ENCODE peak calls at places on chromosome 1, in eight cellular contexts. Q is GM12865; E is CD8-positive, alpha-beta T cell; F is choroid plexus epithelial cell; G is progenitor cell of endocrine pancreas; U is uterus; V is nephron progenitor cell; T is A673. I is an unnamed sample.
A peak's percentile ranks its signal among the peaks of the same experiment; 100 is the strongest.

GRCh38 chr1:213284626-213285025 is 233.6 kb downstream of the RPS6KC1 start:
- DNase-seq in Q (no peak), E (no peak), F (peak; percentile 78), G (no peak), U (no peak), V (no peak), T (no peak), I (no peak)

GRCh38 chr1:185804206-185804605 is 70.0 kb downstream of the HMCN1 start:
- DNase-seq in Q (no peak), E (no peak), F (no peak), G (no peak), U (no peak), V (no peak), T (peak; percentile 47), I (no peak)

GRCh38 chr1:150577557-150578277 is 1.7 kb downstream of the MCL1 start:
- DNase-seq in Q (peak; percentile 44), E (peak; percentile 51), F (peak; percentile 71), G (no peak), U (no peak), V (no peak), T (peak; percentile 46), I (no peak)

GRCh38 chr1:9152535-9152934 is 23.6 kb upstream of the GPR157 start:
- DNase-seq in Q (no peak), E (no peak), F (no peak), G (no peak), U (no peak), V (no peak), T (no peak), I (no peak)

GRCh38 chr1:39979654-39980053 is 24.7 kb downstream of the MFSD2A start:
- DNase-seq in Q (no peak), E (no peak), F (no peak), G (no peak), U (no peak), V (no peak), T (no peak), I (no peak)

GRCh38 chr1:207672525-207673130 is 27.7 kb downstream of the CR1L start:
- DNase-seq in Q (peak; percentile 65), E (no peak), F (peak; percentile 58), G (no peak), U (no peak), V (no peak), T (peak; percentile 68), I (no peak)

GRCh38 chr1:179831852-179832699 is 45.5 kb downstream of the TOR1AIP2 start:
- DNase-seq in Q (peak; percentile 26), E (no peak), F (peak; percentile 50), G (no peak), U (no peak), V (no peak), T (no peak), I (no peak)

GRCh38 chr1:82485591-82486369 is 685.0 kb downstream of the ADGRL2 start:
- DNase-seq in Q (no peak), E (no peak), F (peak; percentile 85), G (no peak), U (peak; percentile 37), V (no peak), T (peak; percentile 73), I (no peak)

GRCh38 chr1:25757151-25757845 is 42.7 kb upstream of the SELENON start:
- DNase-seq in Q (no peak), E (no peak), F (no peak), G (no peak), U (no peak), V (no peak), T (no peak), I (no peak)

GRCh38 chr1:167375949-167376348 is 142.4 kb downstream of the CD247 start:
- DNase-seq in Q (no peak), E (no peak), F (no peak), G (no peak), U (no peak), V (no peak), T (no peak), I (no peak)

GRCh38 chr1:85182700-85183099 is 18.1 kb downstream of the SYDE2 start:
- DNase-seq in Q (no peak), E (no peak), F (no peak), G (no peak), U (no peak), V (no peak), T (no peak), I (no peak)

GRCh38 chr1:6822530-6823359 is 37.5 kb downstream of the CAMTA1 start:
- DNase-seq in Q (peak; percentile 63), E (no peak), F (no peak), G (no peak), U (no peak), V (peak; percentile 20), T (peak; percentile 70), I (no peak)

GRCh38 chr1:181108297-181108696 is 19.8 kb downstream of the IER5 start:
- DNase-seq in Q (no peak), E (no peak), F (no peak), G (no peak), U (no peak), V (no peak), T (no peak), I (no peak)

GRCh38 chr1:58768971-58769808 is 14.7 kb downstream of the JUN start:
- DNase-seq in Q (peak; percentile 29), E (peak; percentile 28), F (peak; percentile 77), G (peak; percentile 72), U (peak; percentile 80), V (peak; percentile 88), T (peak; percentile 83), I (no peak)

GRCh38 chr1:150974580-150975478 is at the start of gene CERS2:
- DNase-seq in Q (peak; percentile 81), E (peak; percentile 78), F (peak; percentile 76), G (peak; percentile 71), U (peak; percentile 84), V (peak; percentile 88), T (peak; percentile 84), I (peak; percentile 68)

GRCh38 chr1:236079703-236080245 is 14.9 kb upstream of the NID1 start:
- DNase-seq in Q (no peak), E (no peak), F (no peak), G (no peak), U (no peak), V (no peak), T (no peak), I (no peak)

GRCh38 chr1:48200166-48200900 is 22.2 kb upstream of the SLC5A9 start:
- DNase-seq in Q (no peak), E (no peak), F (peak; percentile 83), G (no peak), U (no peak), V (no peak), T (no peak), I (no peak)

GRCh38 chr1:844472-845026 is 79.2 kb upstream of the SAMD11 start:
- DNase-seq in Q (no peak), E (peak; percentile 47), F (no peak), G (no peak), U (no peak), V (no peak), T (no peak), I (no peak)

GRCh38 chr1:108537976-108538375 is 21.9 kb upstream of the EEIG2 start:
- DNase-seq in Q (no peak), E (no peak), F (no peak), G (no peak), U (no peak), V (no peak), T (peak; percentile 91), I (no peak)

GRCh38 chr1:108534748-108535147 is 25.2 kb upstream of the EEIG2 start:
- DNase-seq in Q (no peak), E (no peak), F (no peak), G (no peak), U (no peak), V (no peak), T (no peak), I (no peak)

GRCh38 chr1:108531429-108531828 is 28.5 kb upstream of the EEIG2 start:
- DNase-seq in Q (no peak), E (no peak), F (no peak), G (no peak), U (no peak), V (no peak), T (no peak), I (no peak)

GRCh38 chr1:108532730-108533129 is 27.2 kb upstream of the EEIG2 start:
- DNase-seq in Q (no peak), E (no peak), F (no peak), G (no peak), U (no peak), V (no peak), T (no peak), I (no peak)

DNA sequence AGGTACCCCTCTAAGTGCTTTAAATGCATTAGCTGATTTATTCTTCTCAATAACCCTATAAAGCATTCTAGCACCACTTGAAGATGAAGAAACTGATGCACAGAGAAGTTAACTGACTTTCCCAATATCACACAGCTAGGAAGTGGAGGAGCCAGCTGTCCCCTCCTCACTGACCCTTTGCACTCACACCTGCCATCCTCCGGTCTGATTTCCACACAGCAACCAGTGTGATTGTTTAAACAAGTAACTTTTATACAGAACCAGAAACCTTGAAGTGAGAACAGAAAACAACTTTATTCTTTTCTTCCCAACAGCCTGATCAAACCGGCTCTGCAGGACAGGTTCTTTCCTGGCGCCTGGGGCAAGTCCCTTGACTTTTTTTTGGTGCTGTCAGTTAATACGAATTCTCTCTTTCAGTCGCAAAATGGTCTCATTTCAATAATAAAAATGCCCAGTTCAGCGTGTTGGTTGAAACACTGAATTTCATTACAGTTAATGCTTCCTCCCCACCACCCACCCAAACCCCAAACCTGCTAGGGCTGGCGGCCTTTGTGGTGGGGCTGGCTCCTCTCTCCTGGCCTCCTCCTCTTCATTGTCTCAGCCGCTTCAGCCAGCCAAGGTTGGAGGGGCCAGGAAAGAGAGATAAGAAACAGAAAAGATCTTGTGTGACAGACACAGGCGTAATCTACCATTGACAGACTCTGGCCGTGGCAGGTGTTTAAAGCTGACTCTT is 26.4 kb upstream of the EEIG2 start:
- DNase-seq in Q (peak; percentile 53), E (no peak), F (no peak), G (no peak), U (no peak), V (no peak), T (no peak), I (no peak)
- TF ChIP-seq CTCF in Q (no peak), E (no peak), F (no peak), G (no peak), U (no peak), V (no peak), T (no peak), I (no peak)

DNA sequence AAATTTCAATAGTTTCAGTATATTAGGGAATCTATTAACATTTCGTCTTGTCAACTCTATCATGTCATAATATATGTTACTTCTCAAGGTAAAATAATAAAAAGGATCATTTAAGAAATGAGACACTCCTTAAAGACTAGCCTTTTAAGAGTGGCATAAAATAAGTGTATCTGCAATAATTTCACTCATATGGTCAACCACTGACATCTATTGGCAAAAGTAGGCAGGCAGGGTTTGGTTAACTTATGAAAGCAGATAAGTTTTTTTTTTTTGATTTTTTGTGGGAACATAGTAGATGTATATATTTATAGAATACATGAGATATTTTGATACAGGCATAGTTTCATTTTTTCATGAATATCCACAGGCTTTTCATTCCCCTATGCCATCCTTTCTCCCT is 5.5 kb upstream of the RGS21 start:
- DNase-seq in Q (peak; percentile 16), E (no peak), F (peak; percentile 87), G (no peak), U (no peak), V (no peak), T (peak; percentile 86), I (no peak)
- TF ChIP-seq CTCF in Q (peak; percentile 10), E (no peak), F (peak; percentile 80), G (peak; percentile 63), U (no peak), V (no peak), T (peak; percentile 81), I (no peak)

GRCh38 chr1:206074839-206075238 is 21.9 kb downstream of the RHEX start:
- DNase-seq in Q (peak; percentile 37), E (no peak), F (peak; percentile 16), G (no peak), U (no peak), V (no peak), T (no peak), I (no peak)
- TF ChIP-seq CTCF in Q (no peak), E (no peak), F (peak; percentile 14), G (no peak), U (no peak), V (no peak), T (no peak), I (no peak)

GRCh38 chr1:176799327-176799726 is 336.4 kb downstream of the PAPPA2 start:
- DNase-seq in Q (no peak), E (no peak), F (no peak), G (no peak), U (no peak), V (no peak), T (no peak), I (no peak)
- TF ChIP-seq CTCF in Q (no peak), E (no peak), F (no peak), G (no peak), U (no peak), V (no peak), T (no peak), I (no peak)